ENCODE peak calls at places on chromosomes 16 and 17, in four cellular contexts. A, R, X and H are unnamed samples.

GRCh38 chr17:75750661-75751423 is 14.2 kb downstream of the GALK1 start:
- DNase-seq in X (no peak), A (no peak), R (no peak), H (no peak)

GRCh38 chr17:45307290-45308015 is 9.4 kb downstream of the MAP3K14 start:
- DNase-seq in R (peak; percentile 90), A (no peak), X (no peak), H (no peak)

GRCh38 chr17:661509-661908 is 53.1 kb downstream of the VPS53 start:
- DNase-seq in R (no peak), X (no peak), A (no peak), H (no peak)

GRCh38 chr16:55302635-55303034 is 21.4 kb upstream of the IRX6 start:
- DNase-seq in R (no peak), A (no peak), X (no peak), H (peak; percentile 10)

GRCh38 chr16:70294385-70295029 is 4.5 kb upstream of the DDX19B start:
- DNase-seq in X (no peak), A (no peak), R (no peak), H (no peak)

GRCh38 chr16:82810077-82810476 is 183.3 kb downstream of the CDH13 start:
- DNase-seq in A (no peak), R (no peak), X (no peak), H (no peak)

GRCh38 chr16:53034306-53034705 is 18.4 kb downstream of the CHD9NB start:
- DNase-seq in R (no peak), A (no peak), X (no peak), H (no peak)

GRCh38 chr16:456891-457483 is 31.5 kb downstream of the RAB11FIP3 start:
- DNase-seq in R (no peak), X (no peak), A (no peak), H (no peak)

GRCh38 chr17:17345294-17345597 is 42.1 kb downstream of the NT5M start:
- DNase-seq in X (no peak), R (no peak), A (no peak), H (no peak)

DNA sequence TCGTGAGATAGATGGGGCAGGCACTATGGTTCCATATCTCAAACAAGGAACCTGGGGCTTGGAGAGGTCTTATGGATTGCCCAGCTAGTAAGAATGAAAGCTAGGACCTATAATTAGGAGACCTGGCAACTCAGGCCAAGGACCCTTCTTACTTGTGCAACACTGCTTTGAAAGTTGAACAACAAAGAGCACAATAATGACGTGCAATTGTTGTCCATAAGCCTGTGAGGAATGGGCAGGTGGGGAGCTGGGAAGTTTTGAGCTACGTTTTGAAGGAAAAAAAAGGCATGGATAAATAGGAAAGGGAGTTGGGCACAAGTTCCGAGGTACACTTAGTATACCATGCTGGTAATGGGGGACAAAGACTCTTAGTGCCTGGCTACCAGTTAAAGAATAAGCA is 104.3 kb downstream of the HS3ST3B1 start:
- DNase-seq in A (no peak), X (no peak), R (no peak), H (no peak)
- TF ChIP-seq TARDBP in A (no peak), X (no peak), R (no peak), H (no peak)

GRCh38 chr16:28082624-28083023 is 19.1 kb upstream of the GSG1L start:
- DNase-seq in R (no peak), X (peak; percentile 59), A (no peak), H (no peak)

GRCh38 chr16:28085376-28086171 is 22.1 kb upstream of the GSG1L start:
- DNase-seq in A (no peak), R (no peak), X (no peak), H (no peak)

GRCh38 chr16:28081391-28081790 is 17.9 kb upstream of the GSG1L start:
- DNase-seq in X (no peak), A (no peak), R (no peak), H (no peak)

GRCh38 chr16:28086496-28087139 is 23.1 kb upstream of the GSG1L start:
- DNase-seq in X (no peak), R (no peak), A (no peak), H (no peak)

DNA sequence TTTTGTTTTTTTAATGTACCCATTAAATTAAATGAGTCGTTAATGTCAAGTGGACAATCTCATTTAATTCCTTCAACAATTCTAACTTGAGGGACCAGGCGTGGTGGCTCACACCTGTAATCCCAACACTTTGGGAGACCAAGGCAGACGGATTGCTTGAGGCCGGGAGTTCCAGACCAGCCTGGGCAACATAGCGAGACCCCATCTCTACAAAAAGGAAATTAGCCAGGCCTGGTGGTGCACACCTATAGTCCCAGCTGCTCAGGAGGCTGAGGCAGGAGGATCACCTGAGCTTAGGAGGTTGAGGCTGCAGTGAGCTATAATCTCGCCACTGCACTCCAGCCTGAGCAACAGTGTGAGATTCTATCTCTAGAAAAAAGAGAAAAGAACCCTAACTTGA is 20.7 kb upstream of the GSG1L start:
- DNase-seq in A (no peak), R (no peak), X (no peak), H (no peak)
- TF ChIP-seq TARDBP in A (no peak), R (no peak), X (no peak), H (no peak)

GRCh38 chr16:4085405-4085970 is 30.8 kb downstream of the ADCY9 start:
- DNase-seq in X (no peak), A (no peak), R (no peak), H (no peak)

GRCh38 chr16:4082474-4083044 is 33.7 kb downstream of the ADCY9 start:
- DNase-seq in X (no peak), A (no peak), R (no peak), H (no peak)

GRCh38 chr16:4081035-4081434 is 35.2 kb downstream of the ADCY9 start:
- DNase-seq in A (no peak), R (no peak), X (no peak), H (no peak)

GRCh38 chr16:4083347-4083870 is 32.8 kb downstream of the ADCY9 start:
- DNase-seq in R (no peak), X (no peak), A (no peak), H (no peak)

DNA sequence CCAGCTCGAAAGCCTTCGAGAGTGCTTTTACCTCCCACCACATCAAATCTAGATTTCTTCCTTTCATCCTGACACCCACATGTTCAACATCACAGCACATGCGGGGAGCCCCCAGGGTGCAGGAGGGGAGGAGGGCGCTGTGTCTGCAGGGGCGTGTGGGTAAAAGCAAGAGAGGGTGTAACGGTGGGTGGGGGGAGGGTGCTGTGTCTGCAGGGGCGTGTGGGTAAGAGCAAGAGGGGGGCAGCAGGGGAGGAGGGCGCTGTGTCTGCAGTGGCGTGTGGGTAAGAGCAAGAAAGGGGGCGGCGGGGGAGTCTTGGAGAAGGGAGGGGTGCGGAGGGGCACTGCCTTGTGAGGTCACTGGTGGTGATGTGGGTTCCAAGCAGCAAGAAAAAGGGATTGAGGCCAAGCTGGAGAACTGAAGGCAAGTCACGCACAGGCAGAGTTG is 34.6 kb downstream of the ADCY9 start:
- DNase-seq in A (no peak), X (no peak), R (no peak), H (no peak)
- TF ChIP-seq TARDBP in A (no peak), X (no peak), R (no peak), H (no peak)

GRCh38 chr17:81091134-81091530 is 56.2 kb downstream of the BAIAP2 start:
- DNase-seq in A (no peak), R (no peak), X (no peak), H (no peak)
- TF ChIP-seq TARDBP in A (no peak), R (no peak), X (no peak), H (no peak)

GRCh38 chr17:70523407-70523806 is 354.1 kb downstream of the KCNJ2 start:
- DNase-seq in X (no peak), R (no peak), A (no peak), H (no peak)
- TF ChIP-seq TARDBP in X (no peak), R (no peak), A (no peak), H (no peak)

GRCh38 chr16:88941051-88941932 is 35.7 kb downstream of the CBFA2T3 start:
- DNase-seq in R (no peak), X (no peak), A (no peak), H (peak; percentile 35)
- TF ChIP-seq TARDBP in R (no peak), X (no peak), A (no peak), H (no peak)

DNA sequence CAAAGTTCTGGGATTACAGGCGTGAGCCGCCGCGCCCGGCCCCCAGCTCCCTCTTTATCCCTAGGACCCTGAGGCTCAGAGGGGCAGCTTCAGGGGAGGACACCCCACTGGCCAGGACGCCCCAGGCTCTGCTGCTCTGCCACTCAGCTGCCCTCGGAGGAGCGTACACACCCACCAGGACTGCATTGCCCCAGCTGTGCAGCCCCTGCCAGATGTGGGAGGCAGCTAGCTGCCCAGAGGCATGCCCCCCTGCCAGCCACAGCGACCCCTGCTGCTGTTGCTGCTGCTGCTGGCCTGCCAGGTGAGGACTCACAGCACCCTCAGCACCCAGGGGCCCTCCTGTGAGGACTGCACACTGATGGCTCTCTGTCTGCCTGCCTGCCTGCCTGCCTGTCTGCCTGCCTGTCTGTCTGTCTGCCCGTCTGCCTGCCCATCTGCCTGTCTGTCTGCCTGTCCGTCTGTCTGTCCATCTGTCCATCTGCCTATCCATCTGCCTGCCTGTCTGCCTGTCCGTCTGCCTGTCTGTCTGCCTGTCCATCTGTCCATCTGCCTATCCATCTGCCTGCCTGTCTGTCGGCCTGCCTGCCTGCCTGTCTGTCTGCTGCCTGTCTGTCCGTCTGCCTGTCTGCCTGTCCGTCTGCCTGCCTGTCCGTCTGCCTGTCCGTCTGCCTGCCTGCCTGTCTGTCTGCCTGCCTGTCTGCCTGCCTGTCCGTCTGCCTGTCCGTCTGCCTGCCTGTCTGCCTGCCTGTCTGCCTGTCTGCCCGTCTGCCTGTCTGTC is 5.0 kb downstream of the GCGR start:
- DNase-seq in R (no peak), X (no peak), A (no peak), H (no peak)
- TF ChIP-seq TARDBP in R (no peak), X (no peak), A (no peak), H (no peak)

GRCh38 chr17:73901249-73901648 is 257.0 kb upstream of the SDK2 start:
- DNase-seq in R (no peak), A (no peak), X (no peak), H (no peak)
- TF ChIP-seq TARDBP in R (no peak), A (no peak), X (no peak), H (no peak)

GRCh38 chr16:1651509-1652342 is 26.4 kb upstream of the JPT2 start:
- DNase-seq in A (no peak), X (no peak), R (no peak), H (no peak)
- TF ChIP-seq TARDBP in A (no peak), X (no peak), R (no peak), H (no peak)